ENCODE peak calls at places on chromosomes 2 and 18, in nine cellular contexts. T is activated CD8-positive, alpha-beta T cell treated with anti-CD3 and anti-CD28 coated beads for 36 hours; O is NAMALWA; W is GM03348; P is transverse colon; F is HS-5; E is WTC11; S is activated T-helper 1 cell treated with Interleukin-2 at 50 U/mL for 16 hours; K is CD4-positive, alpha-beta memory T cell. B is an unnamed sample.

GRCh38 chr2:236608308-236608564 is 38.6 kb downstream of the ACKR3 start:
- DNase-seq in T (no peak), O (no peak), W (peak; percentile 65), P (no peak), F (no peak), E (no peak), S (no peak), K (no peak), B (no peak)

GRCh38 chr18:37124511-37124910 is 295.6 kb downstream of the KIAA1328 start:
- DNase-seq in T (no peak), O (no peak), W (no peak), P (no peak), F (no peak), E (no peak), S (no peak), K (no peak), B (peak; percentile 2)

GRCh38 chr2:151071382-151071781 is 190.3 kb downstream of the RBM43 start:
- DNase-seq in T (no peak), O (no peak), W (peak; percentile 60), P (no peak), F (no peak), E (peak; percentile 20), S (no peak), K (no peak), B (no peak)

GRCh38 chr2:218964041-218964771 is 4.7 kb downstream of the CDK5R2 start:
- DNase-seq in T (no peak), O (no peak), W (no peak), P (no peak), F (peak; percentile 93), E (no peak), S (no peak), K (no peak), B (no peak)

GRCh38 chr2:62197017-62197586 is 1.2 kb downstream of the B3GNT2 start:
- DNase-seq in T (peak; percentile 72), O (peak; percentile 77), W (peak; percentile 43), P (peak; percentile 32), F (no peak), E (no peak), S (peak; percentile 15), K (peak; percentile 48), B (peak; percentile 68)

GRCh38 chr2:98730053-98730850 is 680 bp downstream of the MGAT4A start:
- DNase-seq in T (peak; percentile 73), O (peak; percentile 68), W (peak; percentile 8), P (peak; percentile 70), F (no peak), E (peak; percentile 28), S (peak; percentile 38), K (peak; percentile 59), B (peak; percentile 23)

GRCh38 chr2:134670955-134671354 is 47.8 kb downstream of the TMEM163 start:
- DNase-seq in T (no peak), O (no peak), W (no peak), P (no peak), F (no peak), E (no peak), S (no peak), K (no peak), B (no peak)

GRCh38 chr18:37361223-37362157 is 204.1 kb downstream of the CELF4 start:
- DNase-seq in T (no peak), O (no peak), W (no peak), P (no peak), F (no peak), E (no peak), S (no peak), K (no peak), B (no peak)

GRCh38 chr18:73419531-73419930 is 551.7 kb upstream of the NETO1 start:
- DNase-seq in T (no peak), O (no peak), W (no peak), P (no peak), F (no peak), E (no peak), S (no peak), K (no peak), B (no peak)

GRCh38 chr18:58762781-58763171 is 91.5 kb downstream of the MALT1 start:
- DNase-seq in T (no peak), O (no peak), W (no peak), P (no peak), F (no peak), E (no peak), S (no peak), K (no peak), B (no peak)

GRCh38 chr2:202114798-202115197 is 41.7 kb downstream of the KIAA2012 start:
- DNase-seq in T (no peak), O (no peak), W (no peak), P (no peak), F (no peak), E (no peak), S (no peak), K (no peak), B (no peak)

GRCh38 chr2:121605820-121606733 is 43.2 kb downstream of the CLASP1 start:
- DNase-seq in T (no peak), O (no peak), W (no peak), P (no peak), F (no peak), E (no peak), S (no peak), K (no peak), B (no peak)

GRCh38 chr18:58615150-58616132 is 13.4 kb downstream of the ALPK2 start:
- DNase-seq in T (peak; percentile 89), O (no peak), W (no peak), P (peak; percentile 21), F (no peak), E (no peak), S (peak; percentile 29), K (peak; percentile 69), B (peak; percentile 91)

GRCh38 chr2:45578056-45578843 is 32.8 kb downstream of the SRBD1 start:
- DNase-seq in T (peak; percentile 46), O (peak; percentile 69), W (peak; percentile 22), P (peak; percentile 17), F (no peak), E (peak; percentile 23), S (no peak), K (peak; percentile 25), B (peak; percentile 25)

GRCh38 chr2:241813080-241813805 is 4.2 kb downstream of the NEU4 start:
- DNase-seq in T (no peak), O (no peak), W (no peak), P (peak; percentile 6), F (no peak), E (no peak), S (no peak), K (no peak), B (no peak)

GRCh38 chr18:79687806-79688205 is 8.2 kb downstream of the CTDP1 start:
- DNase-seq in T (no peak), O (no peak), W (no peak), P (no peak), F (no peak), E (no peak), S (no peak), K (no peak), B (no peak)

GRCh38 chr18:24027156-24027555 is 12.6 kb downstream of the TTC39C start:
- DNase-seq in T (no peak), O (no peak), W (peak; percentile 86), P (peak; percentile 38), F (peak; percentile 82), E (no peak), S (no peak), K (no peak), B (no peak)

GRCh38 chr2:178258916-178259315 is 64.6 kb downstream of the OSBPL6 start:
- DNase-seq in T (no peak), O (no peak), W (no peak), P (no peak), F (no peak), E (no peak), S (no peak), K (no peak), B (no peak)

GRCh38 chr2:148875387-148876051 is 492 bp downstream of the KIF5C start:
- DNase-seq in T (peak; percentile 11), O (no peak), W (peak; percentile 18), P (no peak), F (no peak), E (no peak), S (no peak), K (peak; percentile 24), B (no peak)

GRCh38 chr2:69565431-69565839 is 78.1 kb downstream of the AAK1 start:
- DNase-seq in T (peak; percentile 84), O (peak; percentile 79), W (peak; percentile 36), P (peak; percentile 64), F (no peak), E (peak; percentile 91), S (peak; percentile 45), K (peak; percentile 62), B (peak; percentile 82)

GRCh38 chr2:119645173-119645846 is 33.7 kb upstream of the TMEM177 start:
- DNase-seq in T (no peak), O (no peak), W (peak; percentile 25), P (no peak), F (peak; percentile 53), E (no peak), S (no peak), K (no peak), B (no peak)

GRCh38 chr2:128661289-128661688 is 342.6 kb upstream of the HS6ST1 start:
- DNase-seq in T (no peak), O (no peak), W (no peak), P (no peak), F (no peak), E (no peak), S (no peak), K (no peak), B (no peak)

GRCh38 chr2:240961878-240962277 is 36.5 kb upstream of the SNED1 start:
- DNase-seq in T (no peak), O (no peak), W (no peak), P (no peak), F (no peak), E (no peak), S (no peak), K (no peak), B (no peak)

GRCh38 chr2:100832885-100833284 is 12.9 kb downstream of the NPAS2 start:
- DNase-seq in T (no peak), O (no peak), W (no peak), P (peak; percentile 68), F (no peak), E (no peak), S (no peak), K (no peak), B (no peak)

GRCh38 chr2:73239776-73240175 is 5.7 kb downstream of the CCT7 start:
- DNase-seq in T (no peak), O (no peak), W (no peak), P (no peak), F (peak; percentile 68), E (no peak), S (no peak), K (no peak), B (no peak)

B was measured in GM12865.